ENCODE peak calls at places on chromosomes 11 and 22, in five cellular contexts. T is colonic mucosa, M is GM23248, L is fibroblast of lung, J is K562. K is an unnamed sample. For H3K4me1, the result is how much of the 10 kb centered on the place peaks cover.

GRCh38 chr22:22682807-22683667 is 38.6 kb downstream of the GGTLC2 start:
- DNase-seq in M (peak), L (peak), T (no peak), J (no peak), K (no peak)

GRCh38 chr22:33864723-33865130 is 55.5 kb downstream of the LARGE1 start:
- DNase-seq in M (peak), T (no peak), L (peak), J (no peak), K (no peak)

GRCh38 chr11:85759915-85760314 is 51.0 kb downstream of the SYTL2 start:
- DNase-seq in J (no peak), L (peak), T (no peak), M (peak), K (no peak)

GRCh38 chr11:75563978-75564552 is 2.0 kb downstream of the SERPINH1 start:
- DNase-seq in M (peak), L (peak), J (peak), T (no peak), K (peak)

GRCh38 chr22:31093090-31093850 is 12.2 kb downstream of the SMTN start:
- DNase-seq in J (no peak), M (no peak), L (no peak), T (no peak), K (peak)

GRCh38 chr11:79437274-79437980 is 3.4 kb downstream of the TENM4 start:
- DNase-seq in M (peak), L (peak), J (no peak), T (peak), K (peak)

GRCh38 chr11:116073854-116074837 is 569.9 kb upstream of the CADM1 start:
- DNase-seq in M (peak), T (no peak), J (no peak), L (no peak), K (peak)

GRCh38 chr11:109309153-109309552 is 112.8 kb upstream of the C11orf87 start:
- DNase-seq in L (no peak), J (no peak), M (peak), T (no peak), K (no peak)

GRCh38 chr11:66359662-66360087 is 11.9 kb downstream of the SLC29A2 start:
- DNase-seq in L (no peak), J (peak), M (no peak), T (no peak), K (peak)

GRCh38 chr11:102620858-102621561 is 4.1 kb downstream of the MMP20 start:
- DNase-seq in L (peak), T (no peak), M (peak), J (no peak), K (no peak)

GRCh38 chr11:99693941-99694492 is 673.3 kb downstream of the CNTN5 start:
- DNase-seq in T (no peak), L (peak), J (no peak), M (peak), K (no peak)

GRCh38 chr11:75403983-75404658 is 4.8 kb downstream of the RPS3 start:
- DNase-seq in T (no peak), M (no peak), L (no peak), J (no peak), K (no peak)

GRCh38 chr11:36510567-36511020 is 522 bp upstream of the TRAF6 start:
- DNase-seq in T (no peak), M (peak), J (no peak), L (peak), K (no peak)

GRCh38 chr11:43942651-43943356 is 367 bp downstream of the C11orf96 start:
- DNase-seq in M (peak), J (peak), T (no peak), L (peak), K (peak)

GRCh38 chr22:41526802-41527799 is 17.2 kb downstream of the POLR3H start:
- DNase-seq in T (peak), L (peak), J (peak), M (peak), K (peak)

GRCh38 chr22:22171357-22172218 is 73.0 kb upstream of the VPREB1 start:
- DNase-seq in T (no peak), M (peak), J (peak), L (no peak), K (peak)

GRCh38 chr11:76803811-76804600 is 20.9 kb downstream of the TSKU start:
- DNase-seq in T (peak), J (no peak), M (peak), L (peak), K (peak)

GRCh38 chr11:35112056-35112845 is 26.7 kb upstream of the CD44 start:
- DNase-seq in M (peak), T (no peak), J (no peak), L (no peak), K (no peak)

GRCh38 chr22:48622891-48623545 is 1204.7 kb downstream of the BRD1 start:
- DNase-seq in L (no peak), M (no peak), T (no peak), J (no peak), K (no peak)

GRCh38 chr11:88164806-88165205 is 10.4 kb downstream of the RAB38 start:
- DNase-seq in T (no peak), L (no peak), M (no peak), J (no peak), K (no peak)

GRCh38 chr22:20524004-20524481 is 16.6 kb downstream of the MED15 start:
- DNase-seq in J (peak), L (no peak), T (no peak), M (no peak), K (no peak)

GRCh38 chr11:9210922-9211320 is 54.2 kb downstream of the DENND5A start:
- DNase-seq in T (no peak), J (no peak), M (no peak), L (peak), K (no peak)

GRCh38 chr11:12778506-12778905 is 104.3 kb downstream of the TEAD1 start:
- DNase-seq in M (no peak), L (no peak), T (no peak), J (no peak), K (no peak)

GRCh38 chr11:62560566-62561103 is 13.1 kb downstream of the EEF1G start:
- DNase-seq in L (peak), J (peak), M (peak), T (peak), K (peak)

GRCh38 chr11:6523253-6523652 is 26.2 kb downstream of the DNHD1 start:
- DNase-seq in L (no peak), M (peak), T (no peak), J (no peak), K (no peak)

GRCh38 chr11:96168623-96169022 is 174.4 kb downstream of the MAML2 start:
- DNase-seq in T (peak), J (no peak), L (peak), M (peak), K (no peak)

GRCh38 chr11:128615076-128615475 is 27.7 kb upstream of the ETS1 start:
- DNase-seq in M (no peak), L (no peak), T (no peak), J (no peak), K (peak)

GRCh38 chr11:133011604-133012003 is 520.7 kb downstream of the OPCML start:
- DNase-seq in T (no peak), M (no peak), L (no peak), J (no peak), K (no peak)

GRCh38 chr22:46084943-46085830 is 65.1 kb upstream of the PPARA start:
- DNase-seq in J (peak), M (peak), L (no peak), T (peak), K (no peak)

GRCh38 chr11:20131744-20132666 is 28.3 kb downstream of the DBX1 start:
- DNase-seq in T (peak), M (peak), J (peak), L (peak), K (peak)

GRCh38 chr11:1157645-1158591 is at the start of gene MUC5AC:
- DNase-seq in T (peak), L (no peak), M (no peak), J (no peak), K (peak)

GRCh38 chr22:35594686-35595085 is 22.4 kb downstream of the MB start:
- DNase-seq in J (no peak), L (no peak), M (no peak), T (no peak), K (no peak)

GRCh38 chr11:119251114-119251513 is 45.0 kb downstream of the CBL start:
- DNase-seq in M (no peak), J (no peak), T (no peak), L (no peak), K (no peak)

GRCh38 chr22:44261861-44262595 is 50.7 kb downstream of the SHISAL1 start:
- DNase-seq in T (no peak), M (no peak), L (no peak), J (no peak), K (peak)

GRCh38 chr11:76838422-76839068 is 22.2 kb upstream of the ACER3 start:
- DNase-seq in T (peak), J (peak), L (peak), M (peak), K (peak)

GRCh38 chr11:9568854-9569587 is 4.4 kb upstream of the WEE1 start:
- DNase-seq in M (peak), T (peak), J (no peak), L (peak), K (peak)

GRCh38 chr11:2987881-2988280 is 4.2 kb downstream of the NAP1L4 start:
- DNase-seq in L (no peak), M (peak), T (no peak), J (no peak), K (no peak)

GRCh38 chr11:8631395-8632110 is 37.5 kb upstream of the STK33 start:
- DNase-seq in L (peak), J (no peak), T (peak), M (peak), K (no peak)

GRCh38 chr11:12677131-12677530 is 2.9 kb downstream of the TEAD1 start:
- DNase-seq in M (peak), J (no peak), L (peak), T (no peak), K (peak)

GRCh38 chr11:113593698-113594308 is 112.3 kb downstream of the TMPRSS5 start:
- DNase-seq in J (peak), M (peak), T (no peak), L (no peak), K (no peak)

DNA sequence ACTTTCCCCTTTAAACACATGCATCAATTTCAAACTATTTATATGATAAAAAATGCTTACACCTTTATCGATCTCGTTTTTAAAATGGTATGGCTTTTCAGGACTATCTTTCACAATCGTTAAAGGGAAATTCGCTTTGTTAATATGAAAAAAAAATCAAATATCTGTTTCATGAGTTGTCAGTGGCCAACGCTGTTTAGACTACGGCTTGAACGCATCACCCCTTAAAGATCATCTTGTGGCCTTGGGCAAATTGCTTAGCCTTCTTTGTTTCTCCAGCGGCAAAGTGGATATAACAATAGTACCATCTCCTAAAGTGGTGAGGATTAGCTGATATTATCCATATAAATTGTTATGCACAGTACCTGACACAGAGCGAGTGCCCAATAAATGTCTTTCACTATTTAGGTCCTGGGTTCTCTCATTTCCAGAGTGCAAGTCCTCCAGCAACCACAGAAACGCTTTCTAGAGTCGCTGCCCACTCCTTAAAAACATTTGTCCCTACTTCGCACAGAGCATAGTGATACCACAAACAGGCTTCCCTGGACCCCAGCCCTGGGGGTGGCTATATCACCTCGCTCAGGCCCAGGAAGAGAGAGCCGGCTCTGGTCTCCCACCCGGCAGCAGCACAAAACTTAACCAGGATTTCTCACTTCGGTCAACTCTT is 904 bp downstream of the SLC35F2 start:
- DNase-seq in J (no peak), M (peak), L (peak), T (peak), K (no peak)
- H3K9ac ChIP-seq in J (peak), M (peak), L (peak), T (peak), K (peak)

DNA sequence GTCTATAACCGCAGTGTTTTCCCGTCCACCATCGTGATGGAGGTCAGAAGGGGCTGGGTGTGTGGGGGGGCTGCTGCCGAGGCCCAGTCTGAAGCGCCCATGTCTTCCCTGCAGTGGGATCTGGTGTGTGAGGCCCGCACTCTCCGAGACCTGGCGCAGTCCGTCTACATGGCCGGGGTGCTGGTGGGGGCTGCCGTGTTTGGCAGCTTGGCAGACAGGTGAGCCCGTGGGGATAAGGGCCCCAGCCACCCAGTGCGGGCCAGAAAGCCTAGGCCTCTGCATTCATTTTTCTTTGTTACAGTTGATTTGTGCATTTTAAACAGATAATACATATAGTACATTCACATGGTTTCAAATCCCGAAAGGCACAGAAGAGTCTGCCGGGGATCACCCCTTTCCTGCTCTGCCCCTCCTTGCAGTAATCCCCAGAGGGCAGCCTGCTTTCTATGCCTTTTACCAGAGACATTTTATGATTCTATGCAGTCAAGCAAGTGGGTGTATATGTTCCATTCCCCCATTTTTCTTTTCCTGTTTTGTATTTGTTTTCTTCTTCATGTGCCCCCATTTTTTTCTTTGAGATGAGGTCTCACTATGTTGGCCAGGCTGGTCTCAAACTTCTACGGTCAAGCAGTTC is 32.6 kb downstream of the CAPN1 start:
- DNase-seq in M (no peak), T (no peak), L (no peak), J (no peak), K (peak)
- H3K4me1 ChIP-seq in M (under half), T (under half), L (under half), J (under half), K (under half)

DNA sequence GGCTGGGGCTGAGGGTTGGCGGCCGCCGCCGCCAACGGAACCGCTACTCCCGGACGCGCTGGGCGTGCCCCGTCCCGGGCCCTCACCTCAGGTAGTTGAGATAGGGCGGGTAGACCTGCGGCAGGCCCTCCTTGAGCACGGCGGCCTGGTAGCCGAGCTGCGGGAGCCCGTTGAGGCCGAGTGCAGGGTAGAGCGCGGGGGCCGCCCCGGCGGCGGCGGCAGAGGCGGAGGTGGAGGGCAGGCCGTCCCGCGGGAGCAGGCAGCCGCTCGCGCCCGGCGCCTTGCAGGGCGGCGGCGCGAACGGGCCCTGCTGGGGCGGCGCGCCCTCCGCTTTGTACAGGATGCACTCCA is 2.3 kb downstream of the PGR start:
- DNase-seq in L (peak), M (peak), J (peak), T (no peak), K (peak)
- H3K9ac ChIP-seq in L (peak), M (no peak), J (peak), T (peak), K (no peak)

GRCh38 chr11:73409431-73409830 is 33.2 kb downstream of the RELT start:
- DNase-seq in T (no peak), J (no peak), L (no peak), M (no peak), K (no peak)
- H3K4me1 ChIP-seq in T (under half), J (under half), L (under half), M (under half), K (under half)

DNA sequence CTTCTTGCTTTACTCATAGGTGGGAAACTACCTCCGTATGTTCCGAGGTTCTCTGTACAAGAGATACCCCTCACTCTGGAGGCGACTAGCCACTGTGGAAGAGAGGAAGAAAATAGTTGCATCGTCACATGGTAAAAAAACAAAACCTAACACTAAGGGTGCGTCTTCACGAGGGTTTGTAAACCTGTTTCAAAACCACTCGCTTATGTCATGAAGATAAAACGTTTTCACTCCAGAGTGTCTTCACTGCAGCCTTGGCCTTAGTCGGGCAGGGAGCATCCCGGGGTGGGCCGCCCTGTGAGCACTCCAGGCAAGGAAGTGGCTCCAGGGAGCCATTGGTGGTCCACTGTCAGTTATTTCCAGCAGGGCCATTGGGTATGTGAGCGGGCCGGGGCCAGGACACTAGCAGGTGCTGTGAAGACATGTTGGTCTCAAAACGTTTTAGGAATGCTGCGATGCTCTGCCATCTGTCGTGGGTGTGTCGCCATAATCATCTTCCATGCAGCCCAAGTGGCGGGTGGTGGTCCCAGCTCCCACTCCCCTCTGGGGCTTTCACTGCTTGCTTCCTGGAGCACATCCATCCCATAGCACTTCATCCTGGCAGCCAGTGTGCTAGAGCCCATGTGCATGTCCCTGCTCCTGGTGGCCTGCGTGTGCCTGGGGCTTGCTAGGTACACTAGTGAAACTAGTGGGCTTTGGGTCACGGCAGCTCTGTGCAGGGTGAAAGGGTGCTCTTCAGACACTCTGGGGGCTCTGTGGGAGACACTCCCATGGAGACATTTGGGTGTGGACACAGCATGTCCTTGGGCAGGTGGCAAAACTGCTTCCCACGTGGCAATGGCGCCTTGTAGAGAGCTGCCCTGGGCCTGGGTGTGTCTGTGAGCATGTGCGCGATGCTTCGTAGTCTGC is 5.2 kb downstream of the SMARCB1 start:
- DNase-seq in M (no peak), J (no peak), L (no peak), T (no peak), K (no peak)
- H3K9ac ChIP-seq in M (peak), J (peak), L (no peak), T (no peak), K (no peak)

GRCh38 chr11:17578958-17579357 is 31.9 kb downstream of the OTOG start:
- DNase-seq in T (no peak), M (no peak), L (no peak), J (no peak), K (peak)
- H3K4me1 ChIP-seq in T (under half), M (under half), L (under half), J (under half), K (under half)

GRCh38 chr11:72821221-72821919 is 7.2 kb downstream of the ATG16L2 start:
- DNase-seq in T (peak), J (peak), L (no peak), M (no peak), K (peak)
- H3K9ac ChIP-seq in T (peak), J (peak), L (peak), M (peak), K (no peak)

GRCh38 chr11:65111537-65112225 is at the start of gene TM7SF2:
- DNase-seq in T (peak), J (peak), L (peak), M (peak), K (peak)
- H3K4me1 ChIP-seq in T (under half), J (under half), L (under half), M (under half), K (under half)

GRCh38 chr11:123431619-123432018 is 1.6 kb downstream of the GRAMD1B start:
- DNase-seq in L (no peak), T (no peak), J (no peak), M (peak), K (peak)

GRCh38 chr11:123428221-123428631 is 1.8 kb upstream of the GRAMD1B start:
- DNase-seq in L (no peak), M (peak), J (no peak), T (no peak), K (no peak)

GRCh38 chr11:123429336-123429735 is 733 bp upstream of the GRAMD1B start:
- DNase-seq in L (no peak), T (no peak), M (peak), J (no peak), K (no peak)

GRCh38 chr11:123429851-123430735 is at the start of gene GRAMD1B:
- DNase-seq in M (peak), J (no peak), T (peak), L (peak), K (peak)

DNA sequence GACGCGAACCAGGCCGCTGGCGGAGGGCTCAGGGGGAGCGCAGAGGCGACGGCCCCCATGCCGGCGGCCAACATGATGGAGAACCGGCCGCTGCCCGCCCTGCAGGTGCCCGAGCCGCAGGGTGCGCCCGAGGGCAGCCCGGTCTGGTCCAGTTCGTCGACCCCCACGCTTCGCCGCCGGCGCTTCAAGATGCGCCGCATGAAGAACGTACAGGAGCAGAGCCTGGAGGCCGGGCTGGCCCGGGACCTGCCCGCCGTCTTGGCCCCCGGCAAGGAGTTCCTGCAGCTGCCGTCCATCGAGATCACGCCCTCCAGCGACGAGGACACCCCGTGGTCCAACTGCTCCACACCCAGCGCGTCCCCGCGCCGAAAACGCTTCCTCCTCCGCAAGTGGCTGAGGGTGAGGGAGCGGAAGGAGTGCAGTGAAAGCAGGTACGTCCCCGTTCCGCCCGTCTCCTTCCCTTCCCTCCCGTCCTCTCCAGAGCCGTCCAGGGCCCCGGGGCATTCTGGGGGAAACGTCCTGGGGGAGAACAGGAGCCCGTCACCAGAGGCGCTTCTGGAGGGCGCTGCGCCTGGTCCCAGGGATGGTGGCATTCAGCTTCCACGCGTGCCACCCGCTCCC is 777 bp downstream of the GRAMD1B start:
- DNase-seq in T (peak), J (no peak), M (peak), L (peak), K (peak)
- H3K9ac ChIP-seq in T (peak), J (no peak), M (peak), L (peak), K (peak)

GRCh38 chr11:94751216-94751612 is 16.9 kb upstream of the AMOTL1 start:
- DNase-seq in J (no peak), T (no peak), L (no peak), M (peak), K (no peak)
- H3K4me1 ChIP-seq in J (under half), T (under half), L (under half), M (half or more), K (under half)

K was measured in endodermal cell.